ENCODE peak calls at places on chromosomes 2 and 18, in ten cellular contexts. O is body of pancreas, B is heart left ventricle, R is A549, P is HCT116, Q is H54, Y is adrenal gland, J is right lobe of liver, U is IMR-90, M is spleen. D is an unnamed sample.

GRCh38 chr2:30705711-30706533 is 101.3 kb downstream of the CAPN13 start:
- DNase-seq in O (no peak), B (no peak), R (no peak), P (no peak), Q (no peak), Y (peak; percentile 35), J (no peak), U (no peak), M (no peak), D (no peak)

GRCh38 chr18:76660571-76661192 is 161.7 kb upstream of the ZNF236 start:
- DNase-seq in O (no peak), B (no peak), R (no peak), P (no peak), Q (no peak), Y (no peak), J (no peak), U (no peak), M (no peak), D (no peak)

GRCh38 chr18:75211002-75211621 is 515 bp downstream of the TSHZ1 start:
- DNase-seq in O (no peak), B (no peak), R (no peak), P (no peak), Q (no peak), Y (no peak), J (no peak), U (peak; percentile 18), M (peak; percentile 87), D (peak; percentile 54)

GRCh38 chr2:51329512-51329911 is 297.6 kb upstream of the NRXN1 start:
- DNase-seq in O (no peak), B (no peak), R (no peak), P (no peak), Q (no peak), Y (no peak), J (no peak), U (peak; percentile 75), M (no peak), D (no peak)

GRCh38 chr2:12457831-12458230 is 258.9 kb upstream of the TRIB2 start:
- DNase-seq in O (no peak), B (no peak), R (no peak), P (no peak), Q (no peak), Y (no peak), J (no peak), U (peak; percentile 54), M (no peak), D (no peak)

GRCh38 chr2:109381327-109381820 is 232.4 kb downstream of the SEPTIN10 start:
- DNase-seq in O (no peak), B (peak; percentile 3), R (no peak), P (no peak), Q (no peak), Y (peak; percentile 27), J (no peak), U (no peak), M (peak; percentile 27), D (no peak)

GRCh38 chr2:5990021-5990420 is 297.8 kb downstream of the SOX11 start:
- DNase-seq in O (no peak), B (no peak), R (no peak), P (no peak), Q (no peak), Y (no peak), J (no peak), U (no peak), M (no peak), D (no peak)

GRCh38 chr2:173431191-173431590 is 76.5 kb downstream of the CDCA7 start:
- DNase-seq in O (no peak), B (no peak), R (no peak), P (no peak), Q (no peak), Y (no peak), J (no peak), U (no peak), M (no peak), D (no peak)

GRCh38 chr18:75109001-75109400 is 99.9 kb downstream of the PTGR3 start:
- DNase-seq in O (no peak), B (no peak), R (no peak), P (no peak), Q (no peak), Y (no peak), J (no peak), U (no peak), M (no peak), D (no peak)

GRCh38 chr2:11873766-11874165 is 127.3 kb downstream of the LPIN1 start:
- DNase-seq in O (no peak), B (no peak), R (no peak), P (no peak), Q (no peak), Y (no peak), J (no peak), U (peak; percentile 50), M (no peak), D (peak; percentile 82)

GRCh38 chr2:96260404-96261260 is 5.2 kb downstream of the TMEM127 start:
- DNase-seq in O (peak; percentile 95), B (peak; percentile 78), R (peak; percentile 85), P (peak; percentile 82), Q (peak; percentile 95), Y (peak; percentile 96), J (peak; percentile 78), U (peak; percentile 92), M (no peak), D (peak; percentile 90)

GRCh38 chr2:149134335-149134923 is 95.9 kb downstream of the LYPD6B start:
- DNase-seq in O (no peak), B (no peak), R (no peak), P (no peak), Q (no peak), Y (no peak), J (no peak), U (no peak), M (no peak), D (no peak)

DNA sequence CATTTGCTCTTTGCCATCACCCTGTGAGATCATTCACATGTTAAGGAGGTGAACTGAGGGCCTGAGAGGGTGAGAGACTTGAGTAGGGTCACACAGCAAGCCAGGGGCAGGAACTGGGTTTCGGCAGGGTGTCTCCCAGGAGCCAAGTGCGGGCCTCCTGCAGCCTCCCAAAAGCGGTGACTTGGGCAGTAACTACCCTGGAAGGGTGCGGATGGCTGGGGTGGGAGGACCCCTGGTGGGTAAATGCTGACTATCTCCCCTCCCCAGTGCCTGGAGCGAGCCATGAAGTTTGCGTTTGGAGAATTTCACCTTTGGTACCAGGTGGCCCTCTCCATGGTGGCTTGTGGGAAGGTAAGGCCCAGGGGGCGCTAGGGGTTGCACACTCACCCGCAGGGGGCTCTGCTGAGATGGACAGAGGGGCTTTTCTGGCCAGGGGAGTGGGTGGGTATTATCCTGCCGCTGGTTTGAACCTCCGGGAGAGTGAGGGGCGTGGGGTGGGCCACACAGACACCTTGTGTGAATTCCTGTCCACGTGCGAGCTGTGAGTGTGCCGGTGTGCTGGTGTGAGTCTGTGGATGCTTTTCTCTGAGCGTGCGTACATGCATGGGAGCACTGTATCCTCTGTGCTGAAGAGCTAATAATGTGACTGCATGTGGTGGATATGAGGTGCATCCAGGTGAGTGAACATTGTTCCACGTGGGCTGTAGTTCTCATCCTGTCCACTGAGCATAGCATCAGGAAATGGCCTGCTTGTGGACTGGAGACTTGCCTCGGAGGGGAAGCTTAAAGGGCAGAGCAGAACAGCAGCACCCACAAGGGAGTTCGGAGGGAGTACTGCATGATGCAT is 91.0 kb upstream of the MCFD2 start:
- DNase-seq in O (peak; percentile 20), B (no peak), R (no peak), P (no peak), Q (no peak), Y (no peak), J (no peak), U (no peak), M (no peak), D (no peak)
- TF ChIP-seq POLR2A in O (no peak), B (no peak), R (no peak), P (no peak), Q (no peak), Y (no peak), J (no peak), U (no peak), M (no peak), D (no peak)

DNA sequence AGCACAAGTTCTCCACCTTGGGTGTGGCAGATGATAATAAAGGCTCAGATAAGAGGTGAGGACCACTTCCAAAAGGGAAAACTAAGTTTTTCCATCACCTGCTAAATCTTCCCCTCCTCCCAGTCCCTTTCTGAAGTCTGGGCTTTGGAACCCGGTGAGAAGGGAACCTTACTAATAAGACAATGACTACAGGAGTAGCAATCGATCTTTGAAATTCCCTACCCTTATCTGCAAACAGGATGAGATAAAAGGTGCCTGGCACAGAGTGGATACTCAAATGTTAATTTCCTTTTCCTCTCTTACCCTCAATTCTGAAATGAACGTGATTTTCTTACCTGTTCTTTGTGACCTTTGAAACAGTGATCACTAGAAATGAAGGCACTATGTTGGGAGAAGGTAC is 69.7 kb upstream of the NARS1 start:
- DNase-seq in O (no peak), B (no peak), R (no peak), P (no peak), Q (no peak), Y (no peak), J (no peak), U (no peak), M (no peak), D (no peak)
- TF ChIP-seq POLR2A in O (no peak), B (no peak), R (no peak), P (no peak), Q (no peak), Y (no peak), J (no peak), U (no peak), M (no peak), D (no peak)

GRCh38 chr18:24015897-24016631 is 1.5 kb downstream of the TTC39C start:
- DNase-seq in O (no peak), B (no peak), R (no peak), P (no peak), Q (no peak), Y (no peak), J (no peak), U (no peak), M (no peak), D (peak; percentile 34)
- TF ChIP-seq POLR2A in O (no peak), B (no peak), R (no peak), P (no peak), Q (no peak), Y (no peak), J (no peak), U (no peak), M (no peak), D (no peak)

GRCh38 chr2:231663458-231664290 is 44.7 kb upstream of the PTMA start:
- DNase-seq in O (no peak), B (peak; percentile 13), R (no peak), P (no peak), Q (no peak), Y (no peak), J (no peak), U (no peak), M (peak; percentile 81), D (peak; percentile 66)

GRCh38 chr2:231660860-231661259 is 47.5 kb upstream of the PTMA start:
- DNase-seq in O (peak; percentile 72), B (peak; percentile 7), R (no peak), P (no peak), Q (no peak), Y (no peak), J (no peak), U (no peak), M (no peak), D (peak; percentile 92)

GRCh38 chr2:231662811-231663457 is 45.4 kb upstream of the PTMA start:
- DNase-seq in O (no peak), B (peak; percentile 5), R (no peak), P (no peak), Q (no peak), Y (no peak), J (no peak), U (no peak), M (peak; percentile 90), D (no peak)

GRCh38 chr2:231661422-231662027 is 46.8 kb upstream of the PTMA start:
- DNase-seq in O (no peak), B (peak; percentile 4), R (no peak), P (no peak), Q (no peak), Y (no peak), J (no peak), U (no peak), M (no peak), D (peak; percentile 78)

GRCh38 chr2:231662028-231662810 is 46.1 kb upstream of the PTMA start:
- DNase-seq in O (peak; percentile 95), B (peak; percentile 95), R (peak; percentile 69), P (peak; percentile 97), Q (no peak), Y (peak; percentile 98), J (peak; percentile 98), U (peak; percentile 95), M (peak; percentile 99), D (peak; percentile 100)
- TF ChIP-seq POLR2A in O (peak; percentile 91), B (peak; percentile 71), R (peak; percentile 51), P (no peak), Q (no peak), Y (peak; percentile 98), J (peak; percentile 70), U (peak; percentile 60), M (peak; percentile 76), D (no peak)

D was measured in NB4.